ENCODE peak calls at places on chromosomes 16 and 17, in five cellular contexts. P is midbrain; J is CD4-positive, CD25-positive, alpha-beta regulatory T cell; S is caudate nucleus; D is NCI-H748 treated with DMSO at 0.1 percent for 48 hours. Z is an unnamed sample.

GRCh38 chr16:23962001-23962400 is 126.2 kb downstream of the PRKCB start:
- DNase-seq in S (no peak), J (no peak), D (no peak), P (no peak), Z (no peak)

GRCh38 chr16:23950898-23951297 is 115.1 kb downstream of the PRKCB start:
- DNase-seq in S (no peak), D (no peak), P (no peak), J (peak), Z (no peak)

GRCh38 chr17:6648181-6648580 is 3.2 kb downstream of the MED31 start:
- DNase-seq in J (peak), D (no peak), P (no peak), S (no peak), Z (no peak)

GRCh38 chr17:77909236-77909635 is 49.3 kb upstream of the TNRC6C start:
- DNase-seq in J (no peak), P (no peak), D (no peak), S (no peak), Z (no peak)

GRCh38 chr17:63483038-63483437 is 6.2 kb downstream of the ACE start:
- DNase-seq in D (no peak), J (no peak), S (no peak), P (no peak), Z (no peak)

GRCh38 chr16:83994087-83994486 is 26.0 kb downstream of the NECAB2 start:
- DNase-seq in D (no peak), J (no peak), S (no peak), P (no peak), Z (no peak)

GRCh38 chr16:67637625-67638024 is 7.3 kb upstream of the CARMIL2 start:
- DNase-seq in S (no peak), J (no peak), P (no peak), D (no peak), Z (no peak)

GRCh38 chr16:79146-80054 is 1.4 kb downstream of the MPG start:
- DNase-seq in S (no peak), D (no peak), J (no peak), P (no peak), Z (no peak)

GRCh38 chr16:68707341-68708152 is 29.5 kb upstream of the CDH1 start:
- DNase-seq in J (no peak), D (no peak), P (no peak), S (no peak), Z (no peak)

Z was measured in T-helper 9 cell.